ENCODE peak calls at places on chromosomes 7 and 10, in nine cellular contexts. Z is T-helper 9 cell; K is HuH-7; E is neuronal stem cell; S is stimulated activated CD4-positive, alpha-beta T cell treated with anti-CD3 and anti-CD28 coated beads, Interleukin-2, amount 100 ng/mL, for 48 hours; V is NCI-H69; M is effector memory CD8-positive, alpha-beta T cell; U is glutamatergic neuron; Y is NCI-H1092 treated with DMSO at 0.1 percent for 48 hours. H is an unnamed sample.

GRCh38 chr10:44952779-44953231 is 6.8 kb upstream of the RASSF4 start:
- DNase-seq in E (no peak), U (no peak), S (no peak), Y (no peak), V (no peak), M (no peak), Z (no peak), K (no peak), H (no peak)

GRCh38 chr10:68135922-68136718 is 26.8 kb downstream of the MYPN start:
- DNase-seq in Y (no peak), K (no peak), Z (no peak), E (no peak), M (no peak), S (no peak), V (peak; percentile 13), U (no peak), H (peak; percentile 3)

GRCh38 chr10:27252267-27253000 is 11.8 kb upstream of the ACBD5 start:
- DNase-seq in E (no peak), U (peak; percentile 75), S (peak; percentile 88), M (peak; percentile 70), V (peak; percentile 75), K (peak; percentile 93), Y (peak; percentile 9), Z (peak; percentile 69), H (no peak)

GRCh38 chr10:61447127-61447526 is 6.1 kb downstream of the TMEM26 start:
- DNase-seq in U (no peak), K (no peak), M (no peak), Y (no peak), E (no peak), Z (no peak), S (no peak), V (no peak), H (no peak)

GRCh38 chr10:129971381-129972144 is 7.5 kb upstream of the EBF3 start:
- DNase-seq in M (no peak), U (peak; percentile 86), E (peak; percentile 71), Z (no peak), K (peak; percentile 86), S (peak; percentile 49), V (peak; percentile 84), Y (peak; percentile 19), H (no peak)

GRCh38 chr10:50477287-50477686 is 146.5 kb downstream of the SGMS1 start:
- DNase-seq in S (no peak), Z (no peak), E (no peak), K (no peak), Y (no peak), M (no peak), V (no peak), U (no peak), H (no peak)

GRCh38 chr10:5501976-5502902 is 2.9 kb upstream of the CALML5 start:
- DNase-seq in Y (no peak), U (no peak), K (no peak), M (no peak), S (no peak), E (no peak), V (no peak), Z (no peak), H (no peak)

GRCh38 chr7:128098629-128099028 is 67.4 kb upstream of the LRRC4 start:
- DNase-seq in Z (no peak), M (no peak), U (no peak), V (no peak), Y (no peak), E (no peak), S (no peak), K (no peak), H (no peak)

GRCh38 chr7:29866490-29866930 is 60.2 kb downstream of the WIPF3 start:
- DNase-seq in M (no peak), U (no peak), Z (no peak), K (no peak), Y (peak; percentile 21), V (peak; percentile 39), S (no peak), E (no peak), H (no peak)

GRCh38 chr10:1148855-1149620 is 92.9 kb downstream of the WDR37 start:
- DNase-seq in S (no peak), Z (no peak), Y (no peak), M (no peak), K (no peak), E (no peak), V (no peak), U (no peak), H (no peak)

GRCh38 chr7:2638224-2638991 is 6.6 kb downstream of the TTYH3 start:
- DNase-seq in Y (no peak), S (no peak), Z (no peak), U (peak; percentile 29), M (no peak), V (no peak), K (no peak), E (no peak), H (no peak)

GRCh38 chr10:74244097-74244685 is 93.2 kb downstream of the ADK start:
- DNase-seq in Z (no peak), E (peak; percentile 21), M (peak; percentile 27), U (no peak), S (no peak), K (no peak), V (peak; percentile 59), Y (peak; percentile 5), H (peak; percentile 6)

GRCh38 chr10:81688459-81688858 is 186.5 kb upstream of the NRG3 start:
- DNase-seq in E (no peak), K (no peak), V (no peak), Y (no peak), S (no peak), M (no peak), Z (no peak), U (no peak), H (no peak)

GRCh38 chr7:157312941-157313340 is 23.9 kb upstream of the DNAJB6 start:
- DNase-seq in M (no peak), U (no peak), Z (no peak), E (no peak), S (no peak), V (no peak), K (no peak), Y (no peak), H (no peak)

GRCh38 chr10:125419146-125419545 is 258.8 kb upstream of the CTBP2 start:
- DNase-seq in Y (no peak), K (no peak), E (no peak), V (no peak), M (no peak), Z (no peak), U (no peak), S (no peak), H (no peak)

GRCh38 chr10:660413-660979 is 29.0 kb downstream of the DIP2C start:
- DNase-seq in V (no peak), K (no peak), Z (no peak), E (no peak), U (no peak), Y (peak; percentile 8), M (no peak), S (no peak), H (no peak)

GRCh38 chr7:90345016-90345415 is 1.5 kb upstream of the GTPBP10 start:
- DNase-seq in E (no peak), K (no peak), M (no peak), S (no peak), Y (no peak), Z (no peak), V (no peak), U (no peak), H (no peak)

GRCh38 chr10:98924526-98924925 is 311.1 kb downstream of the HPSE2 start:
- DNase-seq in U (no peak), Z (no peak), Y (no peak), M (no peak), E (no peak), V (no peak), S (no peak), K (no peak), H (no peak)

GRCh38 chr7:34137176-34137575 is 231.8 kb downstream of the BMPER start:
- DNase-seq in U (no peak), E (no peak), M (no peak), V (no peak), K (no peak), S (no peak), Z (no peak), Y (no peak), H (no peak)

GRCh38 chr7:104933433-104934074 is 80.5 kb upstream of the KMT2E start:
- DNase-seq in M (no peak), V (peak; percentile 65), Y (no peak), S (no peak), Z (no peak), K (no peak), U (no peak), E (no peak), H (no peak)

GRCh38 chr10:15361131-15361530 is 10.0 kb downstream of the FAM171A1 start:
- DNase-seq in M (no peak), V (no peak), U (no peak), Y (no peak), Z (no peak), S (no peak), K (no peak), E (no peak), H (no peak)

GRCh38 chr10:114684822-114685209 is 26.7 kb upstream of the ABLIM1 start:
- DNase-seq in Z (no peak), V (peak; percentile 54), K (peak; percentile 54), Y (no peak), E (no peak), M (no peak), S (no peak), U (no peak), H (no peak)

GRCh38 chr10:28135258-28135657 is 136.4 kb upstream of the ODAD2 start:
- DNase-seq in M (no peak), S (no peak), E (no peak), Y (no peak), K (no peak), Z (no peak), U (no peak), V (no peak), H (no peak)

GRCh38 chr7:665251-665650 is 61.2 kb upstream of the DNAAF5 start:
- DNase-seq in U (no peak), S (no peak), Z (no peak), E (no peak), Y (no peak), V (no peak), K (peak; percentile 72), M (no peak), H (peak; percentile 91)

GRCh38 chr7:91250706-91251105 is 13.5 kb upstream of the FZD1 start:
- DNase-seq in K (no peak), Y (no peak), V (no peak), Z (no peak), M (no peak), U (no peak), S (no peak), E (no peak), H (no peak)

GRCh38 chr10:88473989-88474883 is 108.9 kb downstream of the RNLS start:
- DNase-seq in S (no peak), V (peak; percentile 97), Z (no peak), K (no peak), E (no peak), U (no peak), M (no peak), Y (peak; percentile 78), H (no peak)

GRCh38 chr10:86346794-86347665 is 19.6 kb downstream of the GRID1 start:
- DNase-seq in U (peak; percentile 14), M (no peak), K (no peak), V (no peak), Z (no peak), E (no peak), Y (no peak), S (no peak), H (no peak)

GRCh38 chr7:74569501-74570075 is 87.9 kb upstream of the GTF2I start:
- DNase-seq in U (no peak), Z (peak; percentile 5), Y (no peak), S (peak; percentile 4), K (no peak), E (no peak), V (no peak), M (peak; percentile 19), H (no peak)

GRCh38 chr7:130381468-130382312 is 1.4 kb downstream of the CPA1 start:
- DNase-seq in E (no peak), V (no peak), Y (no peak), U (no peak), M (no peak), Z (no peak), K (no peak), S (no peak), H (no peak)

GRCh38 chr10:14583252-14583651 is 191.4 kb downstream of the FAM107B start:
- DNase-seq in U (no peak), V (no peak), S (peak; percentile 66), E (no peak), M (peak; percentile 72), Y (no peak), K (no peak), Z (peak; percentile 72), H (no peak)